ENCODE peak calls at places on chromosome 3, in nine cellular contexts. One of them, this sample, is unnamed.

GRCh38 chr3:32510075-32510724 is 7.5 kb upstream of the CMTM6 start:
- DNase-seq in GM12865: peak
- DNase-seq in mesothelial cell of epicardium: peak
- DNase-seq in RWPE1: peak
- DNase-seq in HCT116: peak
- DNase-seq in fibroblast of mammary gland: peak
- DNase-seq in uterus: peak
- DNase-seq in cardiac muscle cell: peak
- DNase-seq in endothelial cell: peak
- DNase-seq in this sample: peak

GRCh38 chr3:13891492-13892073 is 11.7 kb upstream of the WNT7A start:
- DNase-seq in GM12865: no peak
- DNase-seq in mesothelial cell of epicardium: no peak
- DNase-seq in RWPE1: peak
- DNase-seq in HCT116: no peak
- DNase-seq in fibroblast of mammary gland: no peak
- DNase-seq in uterus: no peak
- DNase-seq in cardiac muscle cell: no peak
- DNase-seq in endothelial cell: no peak
- DNase-seq in this sample: peak

GRCh38 chr3:174170248-174170647 is 688.9 kb upstream of the NAALADL2 start:
- DNase-seq in GM12865: no peak
- DNase-seq in mesothelial cell of epicardium: no peak
- DNase-seq in RWPE1: no peak
- DNase-seq in HCT116: no peak
- DNase-seq in fibroblast of mammary gland: peak
- DNase-seq in uterus: no peak
- DNase-seq in cardiac muscle cell: no peak
- DNase-seq in endothelial cell: no peak
- DNase-seq in this sample: no peak

GRCh38 chr3:53045107-53045783 is 628 bp downstream of the SFMBT1 start:
- DNase-seq in GM12865: peak
- DNase-seq in mesothelial cell of epicardium: peak
- DNase-seq in RWPE1: peak
- DNase-seq in HCT116: no peak
- DNase-seq in fibroblast of mammary gland: peak
- DNase-seq in uterus: peak
- DNase-seq in cardiac muscle cell: peak
- DNase-seq in endothelial cell: peak
- DNase-seq in this sample: peak

GRCh38 chr3:45795509-45795881 is 841 bp downstream of the SLC6A20 start:
- DNase-seq in GM12865: no peak
- DNase-seq in mesothelial cell of epicardium: no peak
- DNase-seq in RWPE1: no peak
- DNase-seq in HCT116: no peak
- DNase-seq in fibroblast of mammary gland: no peak
- DNase-seq in uterus: no peak
- DNase-seq in cardiac muscle cell: peak
- DNase-seq in endothelial cell: no peak
- DNase-seq in this sample: no peak

GRCh38 chr3:48845170-48845569 is 2.5 kb downstream of the PRKAR2A start:
- DNase-seq in GM12865: no peak
- DNase-seq in mesothelial cell of epicardium: no peak
- DNase-seq in RWPE1: no peak
- DNase-seq in HCT116: no peak
- DNase-seq in fibroblast of mammary gland: peak
- DNase-seq in uterus: no peak
- DNase-seq in cardiac muscle cell: peak
- DNase-seq in endothelial cell: no peak
- DNase-seq in this sample: no peak

GRCh38 chr3:142279965-142280590 is 54.7 kb upstream of the GK5 start:
- DNase-seq in GM12865: peak
- DNase-seq in mesothelial cell of epicardium: no peak
- DNase-seq in RWPE1: peak
- DNase-seq in HCT116: peak
- DNase-seq in fibroblast of mammary gland: peak
- DNase-seq in uterus: peak
- DNase-seq in cardiac muscle cell: peak
- DNase-seq in endothelial cell: peak
- DNase-seq in this sample: peak

GRCh38 chr3:197512691-197513571 is 42.8 kb downstream of the BDH1 start:
- DNase-seq in GM12865: no peak
- DNase-seq in mesothelial cell of epicardium: no peak
- DNase-seq in RWPE1: no peak
- DNase-seq in HCT116: no peak
- DNase-seq in fibroblast of mammary gland: no peak
- DNase-seq in uterus: no peak
- DNase-seq in cardiac muscle cell: no peak
- DNase-seq in endothelial cell: no peak
- DNase-seq in this sample: no peak

GRCh38 chr3:22969276-22969675 is 233.9 kb upstream of the UBE2E2 start:
- DNase-seq in GM12865: no peak
- DNase-seq in mesothelial cell of epicardium: no peak
- DNase-seq in RWPE1: no peak
- DNase-seq in HCT116: no peak
- DNase-seq in fibroblast of mammary gland: peak
- DNase-seq in uterus: no peak
- DNase-seq in cardiac muscle cell: no peak
- DNase-seq in endothelial cell: no peak
- DNase-seq in this sample: no peak

GRCh38 chr3:144444546-144444945 is 472.9 kb downstream of the DIPK2A start:
- DNase-seq in GM12865: no peak
- DNase-seq in mesothelial cell of epicardium: no peak
- DNase-seq in RWPE1: no peak
- DNase-seq in HCT116: no peak
- DNase-seq in fibroblast of mammary gland: no peak
- DNase-seq in uterus: no peak
- DNase-seq in cardiac muscle cell: no peak
- DNase-seq in endothelial cell: no peak
- DNase-seq in this sample: no peak

GRCh38 chr3:170301404-170301803 is 56.1 kb upstream of the SKIL start:
- DNase-seq in GM12865: no peak
- DNase-seq in mesothelial cell of epicardium: no peak
- DNase-seq in RWPE1: no peak
- DNase-seq in HCT116: no peak
- DNase-seq in fibroblast of mammary gland: peak
- DNase-seq in uterus: no peak
- DNase-seq in cardiac muscle cell: no peak
- DNase-seq in endothelial cell: no peak
- DNase-seq in this sample: no peak

GRCh38 chr3:184099806-184100686 is 3.2 kb downstream of the HTR3E start:
- DNase-seq in GM12865: no peak
- DNase-seq in mesothelial cell of epicardium: no peak
- DNase-seq in RWPE1: no peak
- DNase-seq in HCT116: no peak
- DNase-seq in fibroblast of mammary gland: no peak
- DNase-seq in uterus: no peak
- DNase-seq in cardiac muscle cell: no peak
- DNase-seq in endothelial cell: no peak
- DNase-seq in this sample: no peak

GRCh38 chr3:16692486-16693378 is 87.5 kb upstream of the DAZL start:
- DNase-seq in GM12865: peak
- DNase-seq in mesothelial cell of epicardium: no peak
- DNase-seq in RWPE1: no peak
- DNase-seq in HCT116: no peak
- DNase-seq in fibroblast of mammary gland: no peak
- DNase-seq in uterus: no peak
- DNase-seq in cardiac muscle cell: no peak
- DNase-seq in endothelial cell: no peak
- DNase-seq in this sample: no peak

GRCh38 chr3:183775781-183776180 is 49.6 kb downstream of the MAP6D1 start:
- DNase-seq in GM12865: no peak
- DNase-seq in mesothelial cell of epicardium: no peak
- DNase-seq in RWPE1: no peak
- DNase-seq in HCT116: no peak
- DNase-seq in fibroblast of mammary gland: no peak
- DNase-seq in uterus: peak
- DNase-seq in cardiac muscle cell: no peak
- DNase-seq in endothelial cell: no peak
- DNase-seq in this sample: no peak

GRCh38 chr3:70620956-70621355 is 308.5 kb upstream of the MDFIC2 start:
- DNase-seq in GM12865: no peak
- DNase-seq in mesothelial cell of epicardium: no peak
- DNase-seq in RWPE1: no peak
- DNase-seq in HCT116: no peak
- DNase-seq in fibroblast of mammary gland: no peak
- DNase-seq in uterus: no peak
- DNase-seq in cardiac muscle cell: no peak
- DNase-seq in endothelial cell: no peak
- DNase-seq in this sample: no peak

GRCh38 chr3:101279765-101280385 is 40.5 kb downstream of the IMPG2 start:
- DNase-seq in GM12865: no peak
- DNase-seq in mesothelial cell of epicardium: no peak
- DNase-seq in RWPE1: no peak
- DNase-seq in HCT116: no peak
- DNase-seq in fibroblast of mammary gland: peak
- DNase-seq in uterus: no peak
- DNase-seq in cardiac muscle cell: peak
- DNase-seq in endothelial cell: no peak
- DNase-seq in this sample: no peak

GRCh38 chr3:69086133-69086722 is 1.5 kb downstream of the ARL6IP5 start:
- DNase-seq in GM12865: peak
- DNase-seq in mesothelial cell of epicardium: peak
- DNase-seq in RWPE1: peak
- DNase-seq in HCT116: peak
- DNase-seq in fibroblast of mammary gland: peak
- DNase-seq in uterus: peak
- DNase-seq in cardiac muscle cell: peak
- DNase-seq in endothelial cell: no peak
- DNase-seq in this sample: no peak

GRCh38 chr3:130779486-130779885 is 32.9 kb upstream of the PIK3R4 start:
- DNase-seq in GM12865: peak
- DNase-seq in mesothelial cell of epicardium: no peak
- DNase-seq in RWPE1: no peak
- DNase-seq in HCT116: no peak
- DNase-seq in fibroblast of mammary gland: no peak
- DNase-seq in uterus: no peak
- DNase-seq in cardiac muscle cell: no peak
- DNase-seq in endothelial cell: no peak
- DNase-seq in this sample: no peak

GRCh38 chr3:155425351-155425750 is 131.9 kb upstream of the STRIT1 start:
- DNase-seq in GM12865: no peak
- DNase-seq in mesothelial cell of epicardium: no peak
- DNase-seq in RWPE1: no peak
- DNase-seq in HCT116: no peak
- DNase-seq in fibroblast of mammary gland: no peak
- DNase-seq in uterus: no peak
- DNase-seq in cardiac muscle cell: no peak
- DNase-seq in endothelial cell: no peak
- DNase-seq in this sample: no peak

GRCh38 chr3:177197041-177197933 is at the start of gene TBL1XR1:
- DNase-seq in GM12865: peak
- DNase-seq in mesothelial cell of epicardium: peak
- DNase-seq in RWPE1: peak
- DNase-seq in HCT116: peak
- DNase-seq in fibroblast of mammary gland: peak
- DNase-seq in uterus: peak
- DNase-seq in cardiac muscle cell: peak
- DNase-seq in endothelial cell: peak
- DNase-seq in this sample: peak
- TF ChIP-seq CTCF in GM12865: no peak
- TF ChIP-seq CTCF in mesothelial cell of epicardium: no peak
- TF ChIP-seq CTCF in RWPE1: no peak
- TF ChIP-seq CTCF in HCT116: no peak
- TF ChIP-seq CTCF in fibroblast of mammary gland: no peak
- TF ChIP-seq CTCF in uterus: no peak
- TF ChIP-seq CTCF in cardiac muscle cell: no peak
- TF ChIP-seq CTCF in endothelial cell: no peak
- TF ChIP-seq CTCF in this sample: no peak

GRCh38 chr3:138180375-138181029 is 5.8 kb upstream of the DBR1 start:
- DNase-seq in GM12865: peak
- DNase-seq in mesothelial cell of epicardium: no peak
- DNase-seq in RWPE1: peak
- DNase-seq in HCT116: peak
- DNase-seq in fibroblast of mammary gland: peak
- DNase-seq in uterus: no peak
- DNase-seq in cardiac muscle cell: peak
- DNase-seq in endothelial cell: no peak
- DNase-seq in this sample: peak
- TF ChIP-seq CTCF in GM12865: peak
- TF ChIP-seq CTCF in mesothelial cell of epicardium: no peak
- TF ChIP-seq CTCF in RWPE1: peak
- TF ChIP-seq CTCF in HCT116: peak
- TF ChIP-seq CTCF in fibroblast of mammary gland: peak
- TF ChIP-seq CTCF in uterus: no peak
- TF ChIP-seq CTCF in cardiac muscle cell: peak
- TF ChIP-seq CTCF in endothelial cell: no peak
- TF ChIP-seq CTCF in this sample: peak

DNA sequence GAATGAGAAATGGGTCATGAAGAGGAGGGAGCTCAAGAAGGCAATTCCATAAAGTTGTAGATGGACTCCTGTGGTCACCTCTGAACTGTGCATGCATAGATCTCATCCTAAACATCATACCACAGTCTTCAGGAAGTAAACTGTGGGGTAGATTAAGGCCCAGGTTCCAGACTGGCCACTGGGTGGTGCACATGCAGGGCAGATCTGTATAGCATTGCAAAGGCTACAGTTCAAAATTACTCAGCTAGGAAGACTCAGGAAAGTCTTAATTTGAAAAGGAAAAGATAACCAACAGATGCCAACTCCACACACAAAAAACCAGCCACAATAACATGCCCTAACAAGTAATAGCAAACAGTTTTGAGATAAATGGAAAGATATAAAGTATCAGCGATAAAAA is 20.3 kb downstream of the KY start:
- DNase-seq in GM12865: no peak
- DNase-seq in mesothelial cell of epicardium: peak
- DNase-seq in RWPE1: no peak
- DNase-seq in HCT116: no peak
- DNase-seq in fibroblast of mammary gland: peak
- DNase-seq in uterus: no peak
- DNase-seq in cardiac muscle cell: no peak
- DNase-seq in endothelial cell: no peak
- DNase-seq in this sample: no peak
- TF ChIP-seq CTCF in GM12865: peak
- TF ChIP-seq CTCF in mesothelial cell of epicardium: no peak
- TF ChIP-seq CTCF in RWPE1: no peak
- TF ChIP-seq CTCF in HCT116: peak
- TF ChIP-seq CTCF in fibroblast of mammary gland: peak
- TF ChIP-seq CTCF in uterus: no peak
- TF ChIP-seq CTCF in cardiac muscle cell: peak
- TF ChIP-seq CTCF in endothelial cell: no peak
- TF ChIP-seq CTCF in this sample: no peak

GRCh38 chr3:173045770-173046382 is 95.2 kb downstream of the SPATA16 start:
- DNase-seq in GM12865: no peak
- DNase-seq in mesothelial cell of epicardium: no peak
- DNase-seq in RWPE1: no peak
- DNase-seq in HCT116: no peak
- DNase-seq in fibroblast of mammary gland: peak
- DNase-seq in uterus: no peak
- DNase-seq in cardiac muscle cell: no peak
- DNase-seq in endothelial cell: no peak
- DNase-seq in this sample: no peak
- TF ChIP-seq CTCF in GM12865: no peak
- TF ChIP-seq CTCF in mesothelial cell of epicardium: peak
- TF ChIP-seq CTCF in RWPE1: peak
- TF ChIP-seq CTCF in HCT116: peak
- TF ChIP-seq CTCF in fibroblast of mammary gland: peak
- TF ChIP-seq CTCF in uterus: no peak
- TF ChIP-seq CTCF in cardiac muscle cell: peak
- TF ChIP-seq CTCF in endothelial cell: peak
- TF ChIP-seq CTCF in this sample: no peak

GRCh38 chr3:167151671-167152070 is 228.4 kb downstream of the ZBBX start:
- DNase-seq in GM12865: no peak
- DNase-seq in mesothelial cell of epicardium: no peak
- DNase-seq in RWPE1: no peak
- DNase-seq in HCT116: no peak
- DNase-seq in fibroblast of mammary gland: no peak
- DNase-seq in uterus: no peak
- DNase-seq in cardiac muscle cell: no peak
- DNase-seq in endothelial cell: no peak
- DNase-seq in this sample: no peak
- TF ChIP-seq CTCF in GM12865: no peak
- TF ChIP-seq CTCF in mesothelial cell of epicardium: no peak
- TF ChIP-seq CTCF in RWPE1: no peak
- TF ChIP-seq CTCF in HCT116: no peak
- TF ChIP-seq CTCF in fibroblast of mammary gland: no peak
- TF ChIP-seq CTCF in uterus: no peak
- TF ChIP-seq CTCF in cardiac muscle cell: no peak
- TF ChIP-seq CTCF in endothelial cell: no peak
- TF ChIP-seq CTCF in this sample: no peak

This sample was measured in GM13977.